ENCODE peak calls at places on chromosomes 1 and 21, in four cellular contexts. Y is GM12892; D is Daoy; G is activated CD4-positive, CD25-positive, alpha-beta regulatory T cell. P is an unnamed sample.

GRCh38 chr1:71788113-71788512 is 494.2 kb downstream of the NEGR1 start:
- DNase-seq in Y (no peak), D (no peak), G (no peak), P (no peak)

GRCh38 chr1:209720326-209720725 is 15.7 kb downstream of the HSD11B1 start:
- DNase-seq in Y (no peak), D (no peak), G (no peak), P (no peak)

GRCh38 chr1:114207635-114208034 is 54.0 kb upstream of the SYT6 start:
- DNase-seq in Y (no peak), D (no peak), G (no peak), P (no peak)

GRCh38 chr21:45491623-45492022 is 50.6 kb downstream of the SLC19A1 start:
- DNase-seq in Y (no peak), D (no peak), G (no peak), P (no peak)

GRCh38 chr21:41477641-41478318 is 30.2 kb downstream of the TMPRSS2 start:
- DNase-seq in Y (no peak), D (no peak), G (no peak), P (no peak)

GRCh38 chr1:117479086-117479485 is 111.8 kb downstream of the MAN1A2 start:
- DNase-seq in Y (no peak), D (no peak), G (no peak), P (no peak)

GRCh38 chr1:200468264-200469001 is 58.6 kb upstream of the ZNF281 start:
- DNase-seq in Y (no peak), D (no peak), G (no peak), P (no peak)

GRCh38 chr1:33684346-33685122 is 179.3 kb upstream of the HMGB4 start:
- DNase-seq in Y (no peak), D (no peak), G (no peak), P (no peak)

GRCh38 chr1:24362982-24363614 is 43.9 kb downstream of the GRHL3 start:
- DNase-seq in Y (no peak), D (peak; percentile 76), G (no peak), P (no peak)

GRCh38 chr21:42974832-42975820 is 764 bp downstream of the PKNOX1 start:
- DNase-seq in Y (peak; percentile 72), D (peak; percentile 73), G (peak; percentile 73), P (peak; percentile 42)

GRCh38 chr1:182851825-182852224 is 12.7 kb downstream of the DHX9 start:
- DNase-seq in Y (no peak), D (no peak), G (no peak), P (no peak)

GRCh38 chr21:42864812-42865211 is 14.5 kb downstream of the WDR4 start:
- DNase-seq in Y (no peak), D (no peak), G (no peak), P (no peak)

GRCh38 chr1:19648689-19649088 is 4.6 kb downstream of the NBL1 start:
- DNase-seq in Y (no peak), D (peak; percentile 57), G (no peak), P (no peak)

GRCh38 chr1:11071463-11072215 is 11.8 kb upstream of the SRM start:
- DNase-seq in Y (no peak), D (no peak), G (no peak), P (no peak)

GRCh38 chr1:9807541-9807940 is 16.2 kb downstream of the CLSTN1 start:
- DNase-seq in Y (no peak), D (no peak), G (no peak), P (no peak)

GRCh38 chr1:200980873-200981272 is 42.6 kb downstream of the KIF21B start:
- DNase-seq in Y (no peak), D (no peak), G (no peak), P (no peak)

GRCh38 chr1:235913311-235913710 is 46.6 kb upstream of the LYST start:
- DNase-seq in Y (no peak), D (peak; percentile 50), G (no peak), P (no peak)

GRCh38 chr1:36156329-36157114 is 562 bp downstream of the MAP7D1 start:
- DNase-seq in Y (peak; percentile 61), D (peak; percentile 77), G (peak; percentile 32), P (no peak)

GRCh38 chr1:110963666-110964399 is at the start of gene LRIF1:
- DNase-seq in Y (peak; percentile 74), D (peak; percentile 100), G (peak; percentile 100), P (peak; percentile 88)

GRCh38 chr1:2044510-2045319 is 5.5 kb upstream of the PRKCZ start:
- DNase-seq in Y (peak; percentile 79), D (peak; percentile 76), G (peak; percentile 59), P (peak; percentile 39)

GRCh38 chr21:20874202-20874601 is 124.0 kb upstream of the NCAM2 start:
- DNase-seq in Y (no peak), D (no peak), G (no peak), P (no peak)

GRCh38 chr1:60069691-60070090 is 3.9 kb downstream of the C1orf87 start:
- DNase-seq in Y (no peak), D (no peak), G (no peak), P (no peak)

GRCh38 chr1:30336550-30337426 is 386.6 kb downstream of the MATN1 start:
- DNase-seq in Y (no peak), D (no peak), G (no peak), P (no peak)

GRCh38 chr1:206921772-206922265 is at the start of gene FCMR:
- DNase-seq in Y (no peak), D (no peak), G (peak; percentile 24), P (no peak)

GRCh38 chr1:89719502-89720306 is 86.8 kb downstream of the LRRC8C start:
- DNase-seq in Y (no peak), D (peak; percentile 63), G (no peak), P (no peak)

GRCh38 chr21:32112194-32112593 is 166.7 kb downstream of the MIS18A start:
- DNase-seq in Y (no peak), D (no peak), G (no peak), P (no peak)

GRCh38 chr21:26804895-26805609 is 40.2 kb downstream of the ADAMTS1 start:
- DNase-seq in Y (no peak), D (no peak), G (no peak), P (no peak)

GRCh38 chr1:151166506-151166956 is 587 bp downstream of the SCNM1 start:
- DNase-seq in Y (no peak), D (peak; percentile 60), G (no peak), P (no peak)

GRCh38 chr1:55478742-55479141 is 263.6 kb upstream of the USP24 start:
- DNase-seq in Y (no peak), D (no peak), G (no peak), P (no peak)

GRCh38 chr1:93579891-93580290 is 101.7 kb downstream of the BCAR3 start:
- DNase-seq in Y (no peak), D (peak; percentile 35), G (no peak), P (no peak)

GRCh38 chr1:41900611-41901444 is 17.9 kb downstream of the HIVEP3 start:
- DNase-seq in Y (no peak), D (peak; percentile 93), G (no peak), P (no peak)

GRCh38 chr1:34690269-34690668 is 64.6 kb upstream of the GJB5 start:
- DNase-seq in Y (no peak), D (no peak), G (no peak), P (no peak)